ENCODE peak calls at places on chromosomes 3 and 15, in five cellular contexts. B is SK-N-SH, K is K562, M is H1, C is HL-60. I is an unnamed sample.

GRCh38 chr15:89441295-89441762 is 55.1 kb downstream of the RHCG start:
- DNase-seq in K (no peak), M (peak), B (peak), C (peak), I (peak)

GRCh38 chr3:107992976-107993684 is 97.7 kb downstream of the CD47 start:
- DNase-seq in M (no peak), B (no peak), C (no peak), K (no peak), I (no peak)

GRCh38 chr3:19931180-19931692 is 2.8 kb downstream of the EFHB start:
- DNase-seq in B (no peak), K (no peak), M (no peak), C (peak), I (peak)

GRCh38 chr3:143586565-143586964 is 261.7 kb downstream of the SLC9A9 start:
- DNase-seq in M (no peak), K (no peak), C (no peak), B (no peak), I (no peak)

GRCh38 chr15:89777073-89777820 is 1.1 kb downstream of the MESP2 start:
- DNase-seq in M (no peak), C (no peak), K (no peak), B (no peak), I (no peak)

GRCh38 chr3:145639207-145639606 is 521.8 kb downstream of the PLOD2 start:
- DNase-seq in K (no peak), B (no peak), M (no peak), C (no peak), I (no peak)

GRCh38 chr15:68930268-68931022 is at the start of gene SPESP1:
- DNase-seq in K (no peak), M (no peak), B (peak), C (no peak), I (no peak)

GRCh38 chr3:186506191-186506739 is 37.9 kb downstream of the CRYGS start:
- DNase-seq in K (no peak), B (no peak), C (no peak), M (no peak), I (no peak)

GRCh38 chr15:41944313-41944940 is 27.9 kb downstream of the EHD4 start:
- DNase-seq in C (no peak), B (no peak), K (no peak), M (no peak), I (no peak)

GRCh38 chr3:110955301-110955880 is 116.2 kb upstream of the NECTIN3 start:
- DNase-seq in C (no peak), K (no peak), M (no peak), B (no peak), I (no peak)

GRCh38 chr15:73340502-73341192 is 28.1 kb downstream of the HCN4 start:
- DNase-seq in K (no peak), B (no peak), C (no peak), M (no peak), I (no peak)

GRCh38 chr15:89054873-89055272 is 33.4 kb upstream of the ABHD2 start:
- DNase-seq in B (no peak), C (no peak), M (no peak), K (no peak), I (no peak)

GRCh38 chr3:160016972-160017371 is 28.3 kb downstream of the IL12A start:
- DNase-seq in M (no peak), B (no peak), K (no peak), C (no peak), I (no peak)

GRCh38 chr3:124664804-124665203 is 65.4 kb upstream of the UMPS start:
- DNase-seq in M (no peak), B (no peak), K (no peak), C (no peak), I (no peak)

GRCh38 chr3:102069211-102069662 is 219.9 kb downstream of the NFKBIZ start:
- DNase-seq in C (no peak), M (no peak), B (no peak), K (no peak), I (no peak)

GRCh38 chr15:38374477-38374876 is 79.5 kb upstream of the FAM98B start:
- DNase-seq in C (no peak), M (no peak), B (no peak), K (no peak), I (no peak)

GRCh38 chr3:150268426-150269321 is 139.4 kb upstream of the TSC22D2 start:
- DNase-seq in M (no peak), K (no peak), B (no peak), C (no peak), I (no peak)

GRCh38 chr3:114442251-114442650 is 148.4 kb downstream of the TIGIT start:
- DNase-seq in C (no peak), K (no peak), B (no peak), M (no peak), I (no peak)

GRCh38 chr3:4493931-4494806 is 1.0 kb downstream of the ITPR1 start:
- DNase-seq in B (peak), K (no peak), M (no peak), C (peak), I (no peak)

GRCh38 chr3:129934234-129935123 is 40.0 kb upstream of the TRH start:
- DNase-seq in C (no peak), M (peak), B (peak), K (peak), I (no peak)

GRCh38 chr15:69592954-69593353 is 140.3 kb downstream of the RPLP1 start:
- DNase-seq in M (no peak), C (no peak), K (peak), B (no peak), I (no peak)

GRCh38 chr3:139241783-139242182 is 102.0 kb upstream of the MRPS22 start:
- DNase-seq in K (no peak), M (no peak), B (no peak), C (no peak), I (no peak)

DNA sequence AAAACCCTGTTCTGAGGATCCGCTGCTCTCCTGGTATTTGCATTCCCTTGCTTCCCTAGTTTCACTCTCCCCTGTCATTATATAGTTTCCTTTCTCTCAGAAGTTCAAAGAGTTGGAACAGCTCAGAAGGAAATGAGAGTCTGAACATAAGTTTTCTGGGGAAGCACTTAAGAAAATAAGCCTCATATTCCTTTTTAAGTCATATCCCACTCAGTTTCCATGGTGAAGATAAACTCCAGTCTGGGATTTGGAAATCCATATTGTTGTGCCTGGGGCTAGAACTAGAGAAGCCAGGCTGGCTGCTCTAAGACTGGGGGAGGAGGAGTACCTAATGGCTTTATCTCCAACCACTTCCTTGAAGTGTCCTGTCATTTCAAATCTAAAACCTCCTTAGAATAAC is 134.2 kb upstream of the ALCAM start:
- DNase-seq in M (no peak), C (no peak), B (no peak), K (no peak), I (no peak)
- TF ChIP-seq GABPA in M (no peak), C (no peak), B (no peak), K (no peak), I (no peak)

DNA sequence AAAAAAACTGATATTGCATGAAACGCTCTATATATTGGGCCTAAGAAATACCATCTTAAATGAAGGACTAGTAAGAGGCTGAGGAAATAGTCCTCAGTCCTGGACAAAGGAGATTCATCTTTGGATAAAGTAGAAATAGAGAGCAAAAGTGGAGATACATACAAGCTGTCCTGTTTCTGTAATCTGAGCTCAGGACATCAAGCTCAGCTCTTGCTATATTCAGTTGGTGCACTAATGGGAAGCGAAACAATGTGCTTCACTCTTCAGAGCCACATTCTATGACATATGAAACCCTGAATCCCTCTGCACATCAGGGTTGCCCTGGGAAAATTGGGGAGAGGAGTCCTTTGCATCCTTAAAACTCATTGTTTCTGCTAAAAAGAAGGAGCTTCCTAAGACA is 290.7 kb downstream of the VPS13C start:
- DNase-seq in M (no peak), B (no peak), K (no peak), C (no peak), I (no peak)
- TF ChIP-seq GABPA in M (no peak), B (no peak), K (no peak), C (no peak), I (no peak)

GRCh38 chr15:85313339-85313738 is 67.1 kb upstream of the AKAP13 start:
- DNase-seq in M (no peak), C (no peak), B (no peak), K (no peak), I (no peak)
- TF ChIP-seq GABPA in M (no peak), C (no peak), B (no peak), K (no peak), I (no peak)

DNA sequence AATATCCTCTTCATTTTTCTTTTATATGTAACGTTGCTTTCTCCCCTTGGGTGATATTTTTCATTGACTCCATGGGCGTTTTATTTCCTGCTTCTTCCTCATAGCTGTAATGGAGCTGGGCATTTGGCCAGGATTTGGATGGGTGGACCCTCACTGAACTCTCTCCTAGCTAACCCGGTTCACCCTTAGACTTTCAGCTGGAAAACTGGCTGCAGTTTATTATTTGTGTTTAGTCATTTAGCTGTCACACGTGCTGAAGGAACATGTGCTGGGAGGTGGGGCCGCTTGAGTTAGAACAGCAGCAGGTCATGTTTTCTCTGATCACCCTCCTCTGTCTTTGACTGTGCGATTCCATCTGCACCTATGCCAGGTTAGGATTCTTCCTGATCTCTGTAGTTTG is 407.6 kb downstream of the ZIC1 start:
- DNase-seq in M (no peak), C (no peak), B (no peak), K (no peak), I (no peak)
- TF ChIP-seq GABPA in M (no peak), C (no peak), B (no peak), K (no peak), I (no peak)

GRCh38 chr15:32750981-32751380 is 33.2 kb downstream of the GREM1 start:
- DNase-seq in C (no peak), M (no peak), K (no peak), B (peak), I (no peak)

GRCh38 chr15:32743411-32744145 is 25.8 kb downstream of the GREM1 start:
- DNase-seq in K (no peak), C (no peak), B (no peak), M (no peak), I (no peak)

GRCh38 chr15:32747886-32748285 is 30.1 kb downstream of the GREM1 start:
- DNase-seq in K (no peak), C (no peak), M (no peak), B (no peak), I (no peak)

GRCh38 chr15:32746116-32746857 is 28.5 kb downstream of the GREM1 start:
- DNase-seq in K (no peak), B (no peak), M (no peak), C (no peak), I (no peak)
- TF ChIP-seq GABPA in K (no peak), B (no peak), M (no peak), C (no peak), I (no peak)